ENCODE peak calls at places on chromosomes 11 and 22, in nine cellular contexts. G, S, T, F, Z, P, D, C and M are unnamed samples. For H3K4me1, the result is how much of the 10 kb centered on the place peaks cover.

GRCh38 chr11:109865558-109866186 is 227.5 kb upstream of the ZC3H12C start:
- DNase-seq in F (peak), C (no peak), P (no peak), S (no peak), Z (no peak), D (no peak), G (peak), T (no peak), M (no peak)

GRCh38 chr11:22792497-22792896 is 37.1 kb downstream of the SVIP start:
- DNase-seq in F (no peak), Z (peak), T (no peak), D (no peak), G (no peak), P (no peak), C (no peak), S (peak), M (no peak)

GRCh38 chr11:94046796-94047195 is 25.6 kb downstream of the HEPHL1 start:
- DNase-seq in D (no peak), C (no peak), T (no peak), S (no peak), G (no peak), Z (no peak), F (no peak), P (no peak), M (no peak)

GRCh38 chr22:16956290-16956689 is 51.7 kb downstream of the GAB4 start:
- DNase-seq in G (no peak), D (no peak), S (no peak), T (peak), C (no peak), P (no peak), Z (no peak), F (no peak), M (peak)

GRCh38 chr11:66904055-66904454 is 47.2 kb downstream of the LRFN4 start:
- DNase-seq in Z (no peak), D (no peak), T (no peak), S (peak), C (no peak), F (no peak), G (no peak), P (no peak), M (no peak)

GRCh38 chr11:57269580-57270021 is 32.6 kb upstream of the APLNR start:
- DNase-seq in T (peak), G (no peak), S (no peak), Z (no peak), C (no peak), P (no peak), F (no peak), D (no peak), M (no peak)

GRCh38 chr11:74699615-74700396 is 31.4 kb downstream of the CHRDL2 start:
- DNase-seq in C (no peak), G (no peak), F (no peak), T (no peak), D (no peak), S (no peak), Z (no peak), P (no peak), M (no peak)

GRCh38 chr11:10002221-10002620 is 291.8 kb downstream of the SBF2 start:
- DNase-seq in C (no peak), S (no peak), P (no peak), F (no peak), T (no peak), D (no peak), G (no peak), Z (no peak), M (peak)

GRCh38 chr11:115759622-115760527 is 255.7 kb upstream of the CADM1 start:
- DNase-seq in P (peak), C (no peak), F (peak), D (no peak), G (peak), S (peak), T (no peak), Z (no peak), M (peak)

GRCh38 chr11:79077684-79078379 is 363.0 kb downstream of the TENM4 start:
- DNase-seq in F (no peak), C (no peak), P (no peak), S (no peak), G (no peak), Z (no peak), T (no peak), D (no peak), M (no peak)

GRCh38 chr11:63564056-63564784 is 1.0 kb upstream of the PLAAT2 start:
- DNase-seq in T (no peak), G (no peak), P (peak), S (peak), C (no peak), Z (no peak), D (peak), F (no peak), M (no peak)

GRCh38 chr11:116948375-116948774 is 111.0 kb upstream of the APOA1 start:
- DNase-seq in F (no peak), P (no peak), S (no peak), T (no peak), G (no peak), Z (no peak), C (no peak), D (no peak), M (no peak)

GRCh38 chr11:706957-707816 is 1.2 kb downstream of the EPS8L2 start:
- DNase-seq in Z (peak), F (no peak), C (no peak), D (no peak), G (peak), T (no peak), S (peak), P (no peak), M (peak)

GRCh38 chr11:15141381-15141780 is 26.7 kb downstream of the INSC start:
- DNase-seq in G (no peak), P (no peak), D (no peak), T (no peak), C (no peak), F (no peak), S (no peak), Z (no peak), M (no peak)

GRCh38 chr11:76170473-76170872 is 35.8 kb downstream of the WNT11 start:
- DNase-seq in S (no peak), D (no peak), T (no peak), P (no peak), C (no peak), G (peak), Z (no peak), F (no peak), M (no peak)

GRCh38 chr22:44391026-44391425 is 78.3 kb upstream of the SHISAL1 start:
- DNase-seq in Z (no peak), D (no peak), G (no peak), S (no peak), T (peak), F (no peak), P (no peak), C (no peak), M (peak)

GRCh38 chr11:68269414-68270081 is 2.2 kb downstream of the C11orf24 start:
- DNase-seq in F (no peak), S (peak), C (peak), Z (peak), G (no peak), D (no peak), P (no peak), T (no peak), M (peak)

GRCh38 chr11:73978576-73979086 is 4.0 kb downstream of the UCP2 start:
- DNase-seq in C (no peak), P (no peak), F (no peak), G (no peak), Z (no peak), S (no peak), D (no peak), T (peak), M (peak)

GRCh38 chr11:46127150-46127638 is 5.9 kb upstream of the PHF21A start:
- DNase-seq in S (no peak), P (no peak), D (peak), G (no peak), Z (peak), T (peak), F (no peak), C (peak), M (peak)

GRCh38 chr11:60926500-60926899 is 2.2 kb downstream of the TMEM132A start:
- DNase-seq in T (peak), F (no peak), G (no peak), Z (no peak), P (no peak), S (no peak), C (no peak), D (no peak), M (no peak)

GRCh38 chr11:78149646-78150045 is 10.2 kb upstream of the ALG8 start:
- DNase-seq in P (no peak), Z (no peak), G (no peak), T (no peak), F (no peak), S (peak), C (peak), D (no peak), M (peak)

GRCh38 chr11:122024278-122024677 is 91.7 kb downstream of the BLID start:
- DNase-seq in F (no peak), P (no peak), S (no peak), T (no peak), D (no peak), G (no peak), C (no peak), Z (no peak), M (no peak)

GRCh38 chr11:15038963-15039362 is 34.4 kb upstream of the CALCB start:
- DNase-seq in G (no peak), S (no peak), T (no peak), F (no peak), D (no peak), C (no peak), P (no peak), Z (no peak), M (no peak)

GRCh38 chr11:2185324-2186085 is 13.9 kb upstream of the TH start:
- DNase-seq in G (no peak), D (no peak), T (no peak), Z (no peak), S (no peak), P (no peak), F (no peak), C (no peak), M (no peak)

GRCh38 chr11:58024601-58025091 is 965 bp downstream of the OR9Q1 start:
- DNase-seq in T (no peak), Z (no peak), P (no peak), G (peak), S (no peak), F (peak), D (no peak), C (peak), M (peak)

GRCh38 chr11:9760180-9760550 is 96.3 kb downstream of the SWAP70 start:
- DNase-seq in P (peak), T (no peak), S (peak), G (peak), Z (no peak), F (peak), C (peak), D (no peak), M (peak)

GRCh38 chr11:130719516-130719915 is 196.8 kb downstream of the SNX19 start:
- DNase-seq in T (no peak), Z (no peak), S (no peak), P (no peak), F (no peak), C (no peak), G (no peak), D (no peak), M (peak)

GRCh38 chr11:78281511-78281910 is 92.8 kb downstream of the USP35 start:
- DNase-seq in P (no peak), S (no peak), Z (no peak), D (no peak), F (no peak), G (no peak), C (no peak), T (no peak), M (no peak)

GRCh38 chr11:35260342-35260985 is 121.5 kb downstream of the CD44 start:
- DNase-seq in F (no peak), P (no peak), G (no peak), Z (no peak), C (no peak), D (no peak), T (no peak), S (peak), M (peak)

GRCh38 chr22:44338906-44339305 is 26.2 kb upstream of the SHISAL1 start:
- DNase-seq in T (no peak), P (no peak), D (peak), Z (no peak), C (no peak), F (no peak), S (no peak), G (no peak), M (no peak)

GRCh38 chr11:23570828-23571227 is 710.6 kb upstream of the CCDC179 start:
- DNase-seq in T (no peak), F (no peak), D (no peak), C (no peak), S (no peak), G (no peak), Z (no peak), P (no peak), M (peak)

GRCh38 chr22:46011627-46012181 is 34.7 kb upstream of the WNT7B start:
- DNase-seq in G (peak), F (no peak), D (no peak), Z (no peak), T (peak), P (peak), C (no peak), S (no peak), M (peak)

GRCh38 chr11:134761361-134761760 is 349.3 kb upstream of the B3GAT1 start:
- DNase-seq in D (no peak), Z (no peak), S (no peak), T (no peak), P (no peak), C (no peak), F (no peak), G (no peak), M (peak)

GRCh38 chr11:16184588-16184987 is 171.8 kb downstream of the SOX6 start:
- DNase-seq in Z (peak), C (no peak), P (no peak), F (no peak), G (no peak), S (peak), T (no peak), D (no peak), M (peak)

GRCh38 chr11:31711137-31711536 is 100.0 kb downstream of the PAX6 start:
- DNase-seq in D (no peak), T (no peak), Z (no peak), C (no peak), F (no peak), P (no peak), G (no peak), S (no peak), M (no peak)

GRCh38 chr11:69014084-69014935 is 1.3 kb upstream of the MRGPRF start:
- DNase-seq in P (peak), G (no peak), C (no peak), F (peak), D (no peak), Z (peak), T (peak), S (peak), M (peak)

GRCh38 chr22:37273126-37273845 is 9.0 kb upstream of the CYTH4 start:
- DNase-seq in F (no peak), G (no peak), S (no peak), D (no peak), T (peak), C (no peak), Z (no peak), P (no peak), M (peak)

GRCh38 chr22:42617155-42617983 is 2.7 kb upstream of the POLDIP3 start:
- DNase-seq in F (no peak), T (no peak), C (no peak), P (no peak), S (no peak), D (no peak), Z (no peak), G (peak), M (peak)

GRCh38 chr11:65159005-65159404 is 11.0 kb upstream of the SPDYC start:
- DNase-seq in T (no peak), Z (no peak), C (no peak), G (no peak), P (no peak), F (no peak), D (no peak), S (no peak), M (no peak)

GRCh38 chr11:129910360-129910759 is 15.0 kb upstream of the NFRKB start:
- DNase-seq in D (no peak), T (no peak), Z (no peak), P (no peak), F (no peak), S (no peak), G (no peak), C (no peak), M (no peak)

DNA sequence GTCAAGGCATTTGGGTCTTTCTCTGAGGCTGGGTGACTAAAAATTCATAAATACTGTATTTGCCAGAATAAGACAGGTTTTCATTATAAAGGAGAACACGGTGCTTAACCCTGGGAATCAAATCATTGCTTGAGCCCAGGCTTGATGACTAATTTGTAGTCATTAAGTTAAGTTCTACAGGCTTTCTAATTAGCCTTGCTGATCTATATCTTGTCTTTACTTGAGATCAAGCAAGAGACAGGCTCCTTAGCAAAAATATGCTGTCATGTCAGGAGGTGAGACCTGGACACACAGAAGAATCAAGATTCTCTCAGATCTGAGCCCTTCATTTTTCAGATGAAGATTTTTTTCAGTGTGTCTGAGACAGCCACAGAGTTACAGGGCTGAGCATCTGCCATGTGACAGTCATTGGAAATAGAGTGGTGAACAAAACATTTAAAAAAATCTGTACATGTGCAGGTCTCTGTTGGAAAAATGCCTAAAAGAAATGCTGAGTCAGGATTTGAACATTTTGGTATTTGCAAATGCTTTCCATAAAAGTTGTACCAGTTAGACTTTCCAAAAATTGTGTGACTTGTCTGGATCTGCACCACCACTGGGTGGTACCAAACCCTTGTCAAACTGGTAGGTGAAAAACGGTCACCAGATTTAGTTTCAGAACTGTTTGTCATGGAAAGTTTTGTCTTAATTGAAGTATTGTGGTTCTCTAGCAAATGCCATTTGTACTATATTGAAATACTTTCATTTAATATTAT is 14.7 kb downstream of the ACAT1 start:
- DNase-seq in G (no peak), T (no peak), C (no peak), P (no peak), Z (no peak), F (no peak), S (no peak), D (peak), M (no peak)
- TF ChIP-seq CTCF in G (no peak), T (no peak), C (no peak), P (no peak), Z (peak), F (no peak), S (peak), D (peak), M (peak)

DNA sequence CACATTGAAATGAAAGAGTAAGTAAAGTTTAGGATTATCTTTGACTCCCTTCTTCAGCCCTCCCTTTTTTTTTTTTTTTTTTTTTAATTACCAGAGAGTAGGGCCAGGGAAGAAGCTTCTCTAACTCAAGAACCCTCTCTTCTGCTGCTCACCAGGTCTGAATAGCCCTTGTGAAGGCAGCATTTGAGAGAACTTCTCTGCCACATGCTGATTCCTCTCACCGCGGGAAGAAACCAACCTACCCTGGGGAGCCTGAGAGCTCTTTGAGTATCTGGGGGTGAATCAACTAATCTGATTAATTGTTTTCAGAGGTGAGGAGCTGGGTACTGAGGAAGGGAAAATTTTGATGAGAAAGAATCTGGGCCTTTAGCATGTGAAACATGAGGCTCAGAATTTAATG is 434.5 kb upstream of the CCDC90B start:
- DNase-seq in C (no peak), P (no peak), S (no peak), G (no peak), T (no peak), F (no peak), D (no peak), Z (no peak), M (no peak)
- H3K4me1 ChIP-seq in C (under half), P (under half), S (under half), G (under half), T (under half), F (under half), D (under half), Z (under half), M (under half)

DNA sequence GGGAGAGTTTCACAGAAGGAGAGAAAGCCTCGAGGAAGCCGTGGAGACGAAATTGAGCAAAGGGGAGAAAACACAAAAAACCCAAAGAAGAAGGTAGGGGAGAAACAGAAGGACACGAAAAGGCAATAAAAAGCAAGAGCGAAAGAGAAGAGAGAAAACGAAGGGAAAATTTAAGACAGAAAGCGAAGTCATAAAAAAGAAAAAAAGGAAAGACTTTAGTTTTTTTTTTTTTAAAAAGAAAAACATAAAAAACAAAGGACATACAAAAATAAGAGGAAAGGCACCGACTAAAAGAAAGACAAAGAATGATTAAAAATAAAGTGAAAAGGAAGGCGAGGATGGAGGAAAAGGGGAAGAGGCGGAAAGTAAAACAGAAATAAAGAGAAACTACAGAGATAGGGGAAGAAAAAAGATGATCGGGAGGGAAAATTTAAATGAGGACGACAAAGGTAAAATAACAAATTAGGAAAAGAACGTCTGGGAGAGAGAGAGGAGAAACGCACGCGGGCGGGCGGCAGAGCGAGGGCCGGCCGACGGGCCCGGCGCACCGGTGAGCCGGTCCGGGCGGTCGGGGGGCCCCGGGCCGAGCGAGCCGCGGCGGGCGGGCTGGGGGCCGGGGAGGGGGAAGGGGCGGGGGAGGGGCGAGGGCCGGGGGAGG is 455 bp upstream of the TBX1 start:
- DNase-seq in Z (no peak), F (no peak), G (peak), S (no peak), D (no peak), P (no peak), C (no peak), T (no peak), M (no peak)
- H3K27ac ChIP-seq in Z (no peak), F (no peak), G (no peak), S (no peak), D (no peak), P (no peak), C (no peak), T (no peak), M (no peak)

GRCh38 chr11:5865826-5866225 is 8.3 kb upstream of the OR52E8 start:
- DNase-seq in D (no peak), G (no peak), P (no peak), Z (no peak), S (no peak), T (no peak), F (no peak), C (no peak), M (no peak)
- TF ChIP-seq CTCF in D (no peak), G (no peak), P (no peak), Z (no peak), S (no peak), T (no peak), F (no peak), C (no peak), M (no peak)